ENCODE peak calls at places on chromosome 13, in ten cellular contexts. G is NCI-H345; R is stimulated activated CD4-positive, alpha-beta T cell treated with anti-CD3 and anti-CD28 coated beads, Interleukin-12 subunit alpha, Interleukin-12 subunit beta, amount 100 ng/mL, for 48 hours; N is nucleus accumbens; E is heart right ventricle; T is skeletal muscle cell; D is Kasumi-1; M is spleen; X is ecto neural progenitor cell; A is activated T-cell treated with anti-CD3 and anti-CD28 coated beads, Interleukin-2, amount 50 U/mL, for 72 hours. L is an unnamed sample.
A peak's percentile ranks its signal among the peaks of the same experiment; 100 is the strongest.

GRCh38 chr13:113918981-113919646 is 54.8 kb downstream of the C13orf46 start:
- DNase-seq in G (no peak), R (no peak), N (no peak), E (no peak), T (no peak), D (no peak), M (no peak), X (no peak), A (no peak), L (no peak)

GRCh38 chr13:91347996-91348905 is 764 bp downstream of the MIR17HG start:
- DNase-seq in G (no peak), R (peak; percentile 54), N (peak; percentile 2), E (peak; percentile 32), T (no peak), D (no peak), M (peak; percentile 94), X (peak; percentile 70), A (peak; percentile 76), L (no peak)

GRCh38 chr13:75402787-75403186 is 79.2 kb downstream of the TBC1D4 start:
- DNase-seq in G (no peak), R (no peak), N (peak; percentile 2), E (peak; percentile 71), T (no peak), D (no peak), M (no peak), X (no peak), A (no peak), L (no peak)

GRCh38 chr13:25489238-25489637 is 117.5 kb downstream of the ATP8A2 start:
- DNase-seq in G (no peak), R (no peak), N (no peak), E (no peak), T (no peak), D (no peak), M (no peak), X (no peak), A (no peak), L (peak; percentile 16)

GRCh38 chr13:46866150-46866549 is 30.7 kb downstream of the HTR2A start:
- DNase-seq in G (peak; percentile 28), R (no peak), N (no peak), E (no peak), T (peak; percentile 40), D (peak; percentile 97), M (no peak), X (peak; percentile 56), A (no peak), L (no peak)

GRCh38 chr13:75904012-75904411 is 267.9 kb downstream of the LMO7 start:
- DNase-seq in G (peak; percentile 6), R (no peak), N (no peak), E (no peak), T (no peak), D (no peak), M (no peak), X (no peak), A (no peak), L (no peak)

GRCh38 chr13:45473627-45474026 is 8.9 kb downstream of the COG3 start:
- DNase-seq in G (no peak), R (no peak), N (no peak), E (no peak), T (no peak), D (peak; percentile 42), M (no peak), X (no peak), A (no peak), L (no peak)

GRCh38 chr13:50677687-50678463 is 165.6 kb downstream of the DLEU7 start:
- DNase-seq in G (peak; percentile 47), R (no peak), N (peak; percentile 53), E (no peak), T (no peak), D (no peak), M (no peak), X (no peak), A (no peak), L (peak; percentile 85)

GRCh38 chr13:69571606-69572323 is 535.9 kb upstream of the ATXN8OS start:
- DNase-seq in G (no peak), R (no peak), N (no peak), E (no peak), T (no peak), D (no peak), M (no peak), X (no peak), A (no peak), L (no peak)

GRCh38 chr13:76622336-76623045 is 263.7 kb downstream of the KCTD12 start:
- DNase-seq in G (no peak), R (no peak), N (no peak), E (peak; percentile 41), T (no peak), D (no peak), M (no peak), X (no peak), A (no peak), L (no peak)